ENCODE peak calls at places on chromosomes 2 and 18, in five cellular contexts. H is NCI-H1694 treated with DMSO at 0.1 percent for 48 hours; I is hepatic stellate cell; K is stimulated activated naive CD4-positive, alpha-beta T cell; Y is NCI-H1105. J is an unnamed sample.

GRCh38 chr2:53353372-53354111 is 414.1 kb upstream of the CHAC2 start:
- DNase-seq in H (no peak), I (no peak), K (no peak), Y (no peak), J (peak; percentile 87)

GRCh38 chr2:33350632-33351031 is 125.8 kb upstream of the RASGRP3 start:
- DNase-seq in H (no peak), I (no peak), K (no peak), Y (no peak), J (no peak)

GRCh38 chr18:52963481-52963880 is 623.5 kb downstream of the DCC start:
- DNase-seq in H (no peak), I (no peak), K (no peak), Y (no peak), J (no peak)

GRCh38 chr18:6553234-6553900 is 138.7 kb upstream of the L3MBTL4 start:
- DNase-seq in H (no peak), I (no peak), K (no peak), Y (no peak), J (no peak)

GRCh38 chr2:195343942-195344530 is 313.0 kb upstream of the SLC39A10 start:
- DNase-seq in H (no peak), I (peak; percentile 6), K (no peak), Y (no peak), J (no peak)

GRCh38 chr2:23843051-23843976 is 83.6 kb downstream of the ATAD2B start:
- DNase-seq in H (no peak), I (no peak), K (no peak), Y (no peak), J (no peak)

GRCh38 chr2:237064203-237065061 is 21.3 kb upstream of the COPS8 start:
- DNase-seq in H (no peak), I (no peak), K (no peak), Y (no peak), J (no peak)

GRCh38 chr18:73791081-73791480 is 356.6 kb downstream of the FBXO15 start:
- DNase-seq in H (no peak), I (no peak), K (no peak), Y (no peak), J (no peak)

GRCh38 chr2:215747244-215747620 is 266.1 kb downstream of the MREG start:
- DNase-seq in H (no peak), I (no peak), K (no peak), Y (no peak), J (no peak)

GRCh38 chr18:21449367-21450250 is 150.9 kb downstream of the ESCO1 start:
- DNase-seq in H (no peak), I (no peak), K (no peak), Y (no peak), J (no peak)

GRCh38 chr2:53633441-53633840 is 134.2 kb upstream of the CHAC2 start:
- DNase-seq in H (no peak), I (no peak), K (no peak), Y (no peak), J (no peak)

GRCh38 chr2:9889812-9890261 is 46.6 kb downstream of the TAF1B start:
- DNase-seq in H (no peak), I (no peak), K (no peak), Y (no peak), J (no peak)

GRCh38 chr2:151239624-151240023 is 22.0 kb downstream of the RBM43 start:
- DNase-seq in H (no peak), I (no peak), K (no peak), Y (no peak), J (no peak)

GRCh38 chr2:219560037-219560892 is 11.1 kb downstream of the OBSL1 start:
- DNase-seq in H (no peak), I (peak; percentile 59), K (peak; percentile 15), Y (no peak), J (no peak)

GRCh38 chr2:142531375-142531774 is 346.1 kb upstream of the KYNU start:
- DNase-seq in H (no peak), I (no peak), K (no peak), Y (no peak), J (no peak)

GRCh38 chr2:75560768-75561565 is at the start of gene EVA1A:
- DNase-seq in H (no peak), I (peak; percentile 64), K (no peak), Y (no peak), J (peak; percentile 71)

GRCh38 chr2:5392658-5393057 is 299.5 kb upstream of the SOX11 start:
- DNase-seq in H (no peak), I (no peak), K (no peak), Y (no peak), J (no peak)

GRCh38 chr2:129929321-129930290 is 49.9 kb upstream of the RAB6C start:
- DNase-seq in H (no peak), I (no peak), K (no peak), Y (no peak), J (no peak)

GRCh38 chr2:119352357-119352756 is 14.3 kb downstream of the C2orf76 start:
- DNase-seq in H (peak; percentile 84), I (no peak), K (no peak), Y (no peak), J (no peak)

GRCh38 chr2:37827911-37828411 is 97.1 kb upstream of the RMDN2 start:
- DNase-seq in H (no peak), I (peak; percentile 46), K (no peak), Y (no peak), J (peak; percentile 91)

GRCh38 chr2:170155022-170155722 is 22.8 kb upstream of the MYO3B start:
- DNase-seq in H (no peak), I (no peak), K (no peak), Y (no peak), J (no peak)

GRCh38 chr18:38801640-38802039 is 1236.0 kb upstream of the CELF4 start:
- DNase-seq in H (no peak), I (no peak), K (no peak), Y (no peak), J (no peak)

GRCh38 chr18:3093624-3094354 is 80.8 kb upstream of the LPIN2 start:
- DNase-seq in H (no peak), I (no peak), K (no peak), Y (no peak), J (no peak)

GRCh38 chr2:70009776-70010175 is 48.3 kb upstream of the ASPRV1 start:
- DNase-seq in H (no peak), I (no peak), K (no peak), Y (no peak), J (no peak)

GRCh38 chr2:18301421-18302139 is 258.9 kb downstream of the RDH14 start:
- DNase-seq in H (no peak), I (no peak), K (no peak), Y (no peak), J (no peak)

GRCh38 chr2:235690809-235691450 is 197.1 kb downstream of the AGAP1 start:
- DNase-seq in H (no peak), I (no peak), K (no peak), Y (no peak), J (no peak)

GRCh38 chr2:165927353-165927752 is 26.2 kb downstream of the TTC21B start:
- DNase-seq in H (no peak), I (no peak), K (no peak), Y (no peak), J (no peak)

GRCh38 chr2:70767094-70767698 is 804 bp downstream of the ADD2 start:
- DNase-seq in H (peak; percentile 39), I (no peak), K (no peak), Y (peak; percentile 70), J (no peak)

GRCh38 chr18:77131652-77132368 is 773 bp downstream of the MBP start:
- DNase-seq in H (no peak), I (peak; percentile 45), K (peak; percentile 38), Y (peak; percentile 21), J (no peak)